ENCODE peak calls at places on chromosomes 3 and 15, in nine cellular contexts. V, N, Q, T, C, K, Z, F and Y are unnamed samples.

GRCh38 chr15:65914981-65915925 is 46.0 kb downstream of the RAB11A start:
- DNase-seq in Z (no peak), K (no peak), F (no peak), N (no peak), Q (peak), T (no peak), C (no peak), V (no peak), Y (no peak)

GRCh38 chr3:84444726-84445521 is 513.9 kb upstream of the CADM2 start:
- DNase-seq in Q (no peak), F (no peak), N (no peak), T (no peak), C (no peak), K (no peak), Z (no peak), V (no peak), Y (no peak)

GRCh38 chr15:40464595-40465185 is 6.1 kb upstream of the CHST14 start:
- DNase-seq in F (no peak), N (no peak), K (no peak), C (no peak), Z (no peak), T (no peak), Q (no peak), V (no peak), Y (no peak)

GRCh38 chr15:56445746-56446145 is 19.2 kb downstream of the MNS1 start:
- DNase-seq in T (no peak), Q (no peak), V (no peak), K (no peak), C (no peak), F (no peak), Z (no peak), N (no peak), Y (no peak)

GRCh38 chr3:104886220-104886995 is 480.3 kb upstream of the ALCAM start:
- DNase-seq in V (no peak), Z (peak), C (no peak), K (no peak), N (no peak), T (no peak), F (no peak), Q (no peak), Y (peak)

GRCh38 chr3:190089711-190090110 is 31.0 kb downstream of the P3H2 start:
- DNase-seq in C (no peak), Z (no peak), N (no peak), K (no peak), F (no peak), Q (no peak), V (no peak), T (no peak), Y (no peak)

GRCh38 chr15:67914028-67914427 is 74.2 kb upstream of the RNU6-1 start:
- DNase-seq in V (no peak), Q (no peak), F (no peak), N (no peak), T (no peak), Z (no peak), K (no peak), C (no peak), Y (no peak)

GRCh38 chr15:39312984-39313383 is 267.9 kb upstream of the THBS1 start:
- DNase-seq in F (peak), N (no peak), T (no peak), V (peak), Q (no peak), C (no peak), K (peak), Z (peak), Y (no peak)

GRCh38 chr15:57171414-57171813 is 204.9 kb upstream of the CGNL1 start:
- DNase-seq in F (no peak), Q (no peak), C (peak), N (no peak), K (no peak), Z (peak), V (no peak), T (no peak), Y (no peak)

GRCh38 chr3:23264413-23264812 is 61.3 kb downstream of the UBE2E2 start:
- DNase-seq in F (no peak), N (no peak), V (no peak), Z (peak), K (no peak), Q (no peak), C (no peak), T (peak), Y (peak)

GRCh38 chr15:69064649-69065048 is 50.2 kb downstream of the NOX5 start:
- DNase-seq in N (no peak), V (no peak), K (no peak), Z (no peak), Q (no peak), F (no peak), T (no peak), C (no peak), Y (no peak)

GRCh38 chr15:100353469-100353868 is 11.7 kb upstream of the ADAMTS17 start:
- DNase-seq in C (no peak), K (no peak), N (no peak), Z (no peak), V (no peak), Q (no peak), F (no peak), T (no peak), Y (no peak)

GRCh38 chr15:36358094-36358961 is 221.1 kb upstream of the CDIN1 start:
- DNase-seq in C (peak), F (no peak), T (peak), Q (no peak), N (no peak), V (no peak), K (no peak), Z (peak), Y (peak)

GRCh38 chr3:171982829-171983228 is 56.5 kb upstream of the FNDC3B start:
- DNase-seq in F (no peak), Z (no peak), N (no peak), T (no peak), C (peak), K (no peak), V (no peak), Q (no peak), Y (peak)

GRCh38 chr15:60476713-60477112 is 2.2 kb downstream of the ICE2 start:
- DNase-seq in K (no peak), V (no peak), T (peak), C (peak), F (no peak), Q (no peak), Z (no peak), N (no peak), Y (peak)

GRCh38 chr3:128931046-128931445 is 51.6 kb downstream of the ACAD9 start:
- DNase-seq in Z (no peak), C (no peak), F (no peak), N (no peak), V (no peak), Q (no peak), K (no peak), T (no peak), Y (no peak)
- TF ChIP-seq CTCF in Z (no peak), C (no peak), F (no peak), N (no peak), V (no peak), Q (no peak), K (no peak), T (no peak), Y (no peak)

GRCh38 chr3:72273615-72274014 is 488.7 kb upstream of the PROK2 start:
- DNase-seq in T (peak), Q (no peak), K (no peak), Z (no peak), C (peak), V (no peak), F (no peak), N (no peak), Y (peak)
- H3K4me3 ChIP-seq in T (no peak), Q (no peak), K (no peak), Z (no peak), C (peak), V (no peak), F (no peak), N (no peak), Y (no peak)

DNA sequence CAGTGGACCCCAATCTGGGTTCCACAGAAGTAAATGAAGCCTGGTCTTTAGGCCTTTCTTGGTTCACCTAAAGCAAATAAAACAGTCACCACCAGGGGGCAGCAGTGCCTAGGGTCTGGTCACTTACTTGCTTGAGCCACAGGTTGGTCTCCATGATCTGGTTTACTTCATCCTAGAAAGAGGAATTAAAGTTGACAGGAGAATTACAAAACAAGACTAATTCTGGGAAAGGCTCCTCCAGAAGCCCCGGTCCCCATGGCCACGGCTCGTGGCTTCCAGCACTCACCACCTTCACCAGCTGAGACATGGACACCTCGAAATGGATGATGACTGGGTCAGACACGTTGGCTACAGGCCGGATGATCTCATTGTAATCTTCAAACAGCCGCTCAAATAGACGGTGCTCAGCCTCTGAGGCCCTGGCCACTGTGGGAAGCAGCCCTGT is 2.3 kb downstream of the CHRNA3 start:
- DNase-seq in F (peak), V (peak), Z (peak), K (peak), T (peak), N (peak), Q (peak), C (peak), Y (peak)
- TF ChIP-seq CTCF in F (peak), V (peak), Z (peak), K (peak), T (peak), N (peak), Q (peak), C (peak), Y (peak)

GRCh38 chr15:41932101-41932500 is 38.2 kb upstream of the SPTBN5 start:
- DNase-seq in T (no peak), Q (no peak), N (no peak), Z (no peak), C (no peak), V (no peak), K (no peak), F (no peak), Y (no peak)

GRCh38 chr15:41928637-41929620 is 35.1 kb upstream of the SPTBN5 start:
- DNase-seq in T (no peak), Z (no peak), F (no peak), K (no peak), V (peak), Q (peak), C (no peak), N (peak), Y (no peak)

GRCh38 chr15:41932511-41932910 is 38.7 kb upstream of the SPTBN5 start:
- DNase-seq in Q (no peak), T (no peak), Z (no peak), F (no peak), V (no peak), C (no peak), N (no peak), K (no peak), Y (no peak)

GRCh38 chr15:41930867-41931222 is 37.0 kb upstream of the SPTBN5 start:
- DNase-seq in N (no peak), Q (no peak), Z (no peak), K (no peak), V (no peak), C (no peak), T (no peak), F (no peak), Y (no peak)

GRCh38 chr15:41930221-41930866 is 36.5 kb upstream of the SPTBN5 start:
- DNase-seq in K (peak), F (peak), Q (no peak), N (peak), V (peak), C (peak), Z (peak), T (peak), Y (peak)
- H3K4me3 ChIP-seq in K (no peak), F (no peak), Q (no peak), N (no peak), V (no peak), C (no peak), Z (no peak), T (no peak), Y (no peak)

DNA sequence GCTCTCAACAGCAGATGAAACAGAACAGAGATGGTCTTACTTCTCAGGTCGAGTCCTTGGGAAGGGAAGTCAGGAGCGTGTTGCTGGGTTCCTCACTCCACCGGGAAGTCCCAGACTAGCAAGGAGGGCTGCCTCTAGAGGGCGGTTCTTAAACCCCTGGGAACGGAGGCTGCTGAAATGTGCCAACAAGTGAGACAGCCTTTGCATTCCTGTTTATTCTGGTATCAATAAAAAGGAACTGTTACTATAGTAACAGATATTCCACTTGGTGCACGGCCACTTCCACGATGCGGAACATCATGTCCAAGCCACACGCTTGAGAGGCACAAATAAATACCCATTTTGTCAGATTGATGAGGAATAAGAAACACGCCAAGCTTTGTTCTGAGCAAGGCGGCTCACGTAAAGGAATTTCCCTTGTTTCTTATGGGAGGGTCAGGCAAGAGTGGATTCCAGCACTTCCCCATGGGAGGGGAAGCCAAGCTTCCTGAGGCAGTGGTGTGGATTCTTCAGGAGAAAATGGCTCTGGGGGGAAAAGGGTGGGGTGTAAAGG is at the start of gene FAM107A:
- DNase-seq in Q (peak), C (peak), Z (peak), T (peak), F (no peak), V (peak), K (peak), N (no peak), Y (peak)
- TF ChIP-seq CTCF in Q (no peak), C (peak), Z (peak), T (peak), F (peak), V (peak), K (peak), N (no peak), Y (peak)

DNA sequence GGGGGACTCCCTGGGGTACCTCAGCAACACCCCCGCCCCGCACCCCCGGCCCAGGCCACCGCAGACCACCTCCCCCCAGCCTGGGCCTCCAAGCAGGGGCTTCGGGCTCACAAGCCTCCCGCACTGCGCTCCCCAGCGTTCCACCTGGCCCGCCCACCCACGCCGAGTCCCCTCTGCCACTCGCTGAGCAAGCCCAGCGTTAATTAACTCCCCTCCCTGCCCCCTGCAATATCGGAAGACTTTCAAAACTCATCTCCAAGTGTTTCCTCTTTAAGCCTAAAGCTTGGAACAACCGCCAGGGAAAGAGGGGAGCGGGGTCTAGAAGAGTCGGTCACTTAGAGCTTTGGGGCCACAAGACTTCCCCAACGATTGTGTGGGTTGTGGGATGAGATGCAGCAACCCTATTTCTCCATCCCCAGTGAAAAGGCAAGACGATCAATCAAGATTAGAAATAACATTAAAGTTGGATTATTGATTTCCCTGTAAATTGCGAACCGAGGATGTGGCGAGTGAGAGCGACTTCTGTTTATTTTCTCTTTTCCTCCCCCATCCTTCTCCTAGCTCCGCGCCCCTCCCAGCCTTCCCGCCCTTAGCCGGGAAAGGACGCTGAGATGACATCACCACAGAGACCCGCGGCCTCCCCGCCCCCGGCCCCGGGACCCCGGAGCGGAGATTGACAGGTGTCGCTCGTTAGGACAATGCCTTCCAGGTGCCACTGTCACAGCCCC is 30.2 kb downstream of the NR2F2 start:
- DNase-seq in K (no peak), Q (no peak), Z (no peak), C (peak), N (no peak), F (no peak), T (no peak), V (no peak), Y (no peak)
- H3K4me3 ChIP-seq in K (peak), Q (no peak), Z (peak), C (peak), N (peak), F (no peak), T (peak), V (peak), Y (peak)

GRCh38 chr3:177776656-177777055 is 579.4 kb upstream of the TBL1XR1 start:
- DNase-seq in V (no peak), N (no peak), Q (peak), Z (peak), F (no peak), K (no peak), C (peak), T (no peak), Y (peak)

GRCh38 chr3:177781686-177782161 is 584.4 kb upstream of the TBL1XR1 start:
- DNase-seq in V (no peak), K (peak), Z (no peak), N (peak), T (peak), F (no peak), Q (peak), C (peak), Y (peak)

GRCh38 chr3:177778633-177779032 is 581.4 kb upstream of the TBL1XR1 start:
- DNase-seq in N (no peak), Z (no peak), T (no peak), V (no peak), Q (no peak), F (no peak), C (no peak), K (no peak), Y (no peak)

GRCh38 chr3:177772908-177773557 is 575.8 kb upstream of the TBL1XR1 start:
- DNase-seq in V (no peak), N (no peak), T (no peak), K (no peak), F (no peak), C (no peak), Q (no peak), Z (no peak), Y (no peak)

GRCh38 chr3:177777699-177778098 is 580.4 kb upstream of the TBL1XR1 start:
- DNase-seq in F (peak), K (peak), C (peak), N (peak), V (peak), Z (peak), Q (peak), T (no peak), Y (peak)
- TF ChIP-seq CTCF in F (peak), K (peak), C (peak), N (peak), V (peak), Z (peak), Q (peak), T (peak), Y (peak)

DNA sequence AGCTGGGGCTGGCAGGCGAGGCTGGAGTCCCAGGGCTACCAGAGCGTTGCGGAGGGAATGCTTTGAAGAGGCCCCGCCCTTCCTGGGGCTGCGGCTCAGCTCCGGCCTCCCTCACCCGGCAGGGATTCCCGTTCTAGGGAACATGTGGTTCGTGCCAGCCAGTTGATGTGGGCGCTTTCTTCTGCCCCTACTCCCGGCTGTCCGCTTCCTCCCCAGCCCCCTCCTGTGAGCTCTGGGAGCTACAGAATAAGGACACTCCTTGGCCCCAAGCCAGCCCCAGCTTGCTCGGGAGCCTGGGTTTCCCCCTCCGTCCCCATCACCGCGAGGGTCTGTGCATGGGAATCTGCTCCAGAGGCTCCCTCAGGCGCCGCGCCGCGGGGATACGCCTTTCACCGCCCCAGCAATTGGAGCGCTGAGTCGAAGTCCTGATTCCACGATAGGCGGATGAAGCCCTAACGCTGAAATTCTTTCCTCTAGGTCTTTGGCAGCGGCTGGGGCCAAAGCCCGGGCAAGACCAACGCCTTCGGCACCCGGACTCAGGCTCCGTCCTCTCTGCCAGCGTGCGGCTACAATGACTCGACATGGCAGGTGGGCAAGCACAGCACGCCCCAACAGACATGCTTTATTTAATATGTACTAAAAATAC is 69.5 kb downstream of the KLF15 start:
- DNase-seq in T (no peak), Z (peak), F (peak), Q (peak), C (peak), N (peak), K (peak), V (no peak), Y (peak)
- H3K4me3 ChIP-seq in T (peak), Z (peak), F (peak), Q (peak), C (peak), N (peak), K (peak), V (peak), Y (peak)

GRCh38 chr3:160686955-160687535 is 10.1 kb downstream of the ARL14 start:
- DNase-seq in N (no peak), K (no peak), T (no peak), Q (no peak), Z (peak), C (peak), V (no peak), F (no peak), Y (peak)
- TF ChIP-seq CTCF in N (peak), K (no peak), T (peak), Q (peak), Z (peak), C (peak), V (no peak), F (peak), Y (no peak)

DNA sequence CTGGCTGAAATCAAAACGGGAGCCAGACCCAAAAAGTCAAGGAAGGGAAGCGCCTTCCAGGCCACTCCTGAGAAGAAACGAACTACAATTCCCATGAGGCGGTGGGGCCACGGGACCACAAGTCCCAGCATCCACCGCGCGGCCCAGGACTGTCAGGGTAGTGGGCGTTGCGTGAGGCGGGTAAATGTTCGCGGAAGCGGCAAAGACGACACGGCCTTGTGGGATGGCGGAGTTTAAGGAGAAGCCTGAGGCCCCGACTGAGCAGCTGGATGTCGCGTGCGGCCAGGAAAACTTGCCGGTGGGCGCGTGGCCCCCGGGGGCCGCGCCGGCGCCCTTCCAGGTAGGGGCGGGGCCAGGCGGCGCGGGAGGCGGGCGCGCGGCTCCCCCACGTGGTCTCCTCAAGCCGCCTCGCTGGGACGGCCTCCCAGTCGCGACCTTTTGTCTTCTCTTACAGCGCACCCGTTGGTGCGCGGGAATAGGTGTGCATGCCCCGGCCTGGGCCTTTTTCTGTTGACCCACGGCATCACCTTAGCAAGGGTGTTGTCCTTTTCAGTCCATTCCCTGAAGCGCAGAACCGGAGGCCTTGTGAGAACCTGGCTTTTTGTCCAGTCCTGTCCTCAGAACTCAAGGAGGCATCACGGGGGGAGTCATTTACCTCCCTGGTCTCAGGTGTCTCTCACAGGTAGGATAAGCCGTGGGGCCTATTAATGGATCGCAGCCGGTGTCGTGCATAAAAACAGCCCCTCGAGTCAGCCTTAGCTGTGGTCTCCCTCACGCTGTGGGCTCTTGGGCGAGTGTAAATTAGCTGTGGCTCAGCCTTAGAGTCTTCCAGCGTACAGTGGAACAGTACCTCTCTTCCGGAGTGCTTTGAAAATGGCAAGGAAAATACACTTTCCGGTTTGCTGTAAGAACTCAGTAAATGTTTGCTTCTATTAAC is at the start of gene SETMAR:
- DNase-seq in K (peak), N (peak), Q (peak), V (peak), C (peak), Z (peak), F (peak), T (peak), Y (peak)
- H3K4me3 ChIP-seq in K (peak), N (peak), Q (peak), V (peak), C (peak), Z (peak), F (peak), T (peak), Y (peak)